ENCODE peak calls at places on chromosomes 16 and 17, in seven cellular contexts. O is GM23248; N is brain pericyte; G is effector CD4-positive, alpha-beta T cell; C is mesothelial cell of epicardium; T is Caco-2; D is MV-4-11. I is an unnamed sample.

GRCh38 chr16:87421369-87421912 is 29.3 kb downstream of the MAP1LC3B start:
- DNase-seq in O (no peak), N (no peak), T (no peak), G (no peak), D (no peak), C (no peak), I (no peak)

GRCh38 chr17:60354223-60354622 is 37.7 kb downstream of the USP32 start:
- DNase-seq in G (no peak), O (peak), N (peak), D (no peak), C (no peak), T (no peak), I (no peak)

GRCh38 chr16:86080131-86080875 is 181.3 kb downstream of the IRF8 start:
- DNase-seq in O (no peak), C (no peak), G (no peak), D (no peak), N (no peak), T (no peak), I (no peak)

GRCh38 chr17:20998571-20999043 is 44.2 kb downstream of the USP22 start:
- DNase-seq in O (no peak), D (no peak), T (no peak), N (no peak), G (no peak), C (no peak), I (no peak)

GRCh38 chr16:81836279-81837054 is 57.4 kb downstream of the PLCG2 start:
- DNase-seq in D (peak), C (no peak), N (no peak), O (no peak), G (no peak), T (no peak), I (peak)

GRCh38 chr17:10513284-10514067 is 4.9 kb downstream of the MYH1 start:
- DNase-seq in D (no peak), T (no peak), O (peak), C (no peak), N (no peak), G (no peak), I (no peak)

GRCh38 chr16:55035037-55035436 is 104.4 kb downstream of the IRX5 start:
- DNase-seq in T (peak), C (peak), D (peak), O (peak), G (no peak), N (no peak), I (no peak)

GRCh38 chr17:76671912-76672262 is 28.3 kb upstream of the ST6GALNAC1 start:
- DNase-seq in N (no peak), D (no peak), T (no peak), O (no peak), C (no peak), G (no peak), I (no peak)

GRCh38 chr16:88570691-88571092 is 489 bp downstream of the ZC3H18 start:
- DNase-seq in C (no peak), O (peak), G (peak), T (peak), D (peak), N (no peak), I (peak)

GRCh38 chr17:41734139-41734948 is at the start of gene HAP1:
- DNase-seq in C (peak), O (peak), G (no peak), D (no peak), N (no peak), T (peak), I (peak)

I was measured in B cell.